ENCODE peak calls at places on chromosomes 4 and X, in nine cellular contexts. One of them, this sample, is unnamed.
A peak's percentile ranks its signal among the peaks of the same experiment; 100 is the strongest.

GRCh38 chrX:119105826-119106225 is 21.8 kb downstream of the KIAA1210 start:
- DNase-seq in endothelial cell of umbilical vein: no peak
- DNase-seq in IMR-90: peak; percentile 19
- DNase-seq in psoas muscle: no peak
- DNase-seq in ovary: no peak
- DNase-seq in dorsolateral prefrontal cortex: no peak
- DNase-seq in mammary epithelial cell: no peak
- DNase-seq in stomach: no peak
- DNase-seq in neural progenitor cell: no peak
- DNase-seq in this sample: no peak

GRCh38 chr4:123446791-123447474 is 50.3 kb downstream of the SPRY1 start:
- DNase-seq in endothelial cell of umbilical vein: no peak
- DNase-seq in IMR-90: no peak
- DNase-seq in psoas muscle: no peak
- DNase-seq in ovary: no peak
- DNase-seq in dorsolateral prefrontal cortex: no peak
- DNase-seq in mammary epithelial cell: no peak
- DNase-seq in stomach: no peak
- DNase-seq in neural progenitor cell: no peak
- DNase-seq in this sample: no peak

GRCh38 chr4:75494563-75494962 is 19.6 kb downstream of the RCHY1 start:
- DNase-seq in endothelial cell of umbilical vein: no peak
- DNase-seq in IMR-90: peak; percentile 84
- DNase-seq in psoas muscle: no peak
- DNase-seq in ovary: no peak
- DNase-seq in dorsolateral prefrontal cortex: no peak
- DNase-seq in mammary epithelial cell: peak; percentile 84
- DNase-seq in stomach: no peak
- DNase-seq in neural progenitor cell: no peak
- DNase-seq in this sample: no peak

GRCh38 chr4:8583655-8584025 is 3.4 kb downstream of the GPR78 start:
- DNase-seq in endothelial cell of umbilical vein: no peak
- DNase-seq in IMR-90: no peak
- DNase-seq in psoas muscle: no peak
- DNase-seq in ovary: no peak
- DNase-seq in dorsolateral prefrontal cortex: no peak
- DNase-seq in mammary epithelial cell: no peak
- DNase-seq in stomach: no peak
- DNase-seq in neural progenitor cell: no peak
- DNase-seq in this sample: no peak

GRCh38 chr4:110306363-110306762 is 107.9 kb upstream of the ELOVL6 start:
- DNase-seq in endothelial cell of umbilical vein: no peak
- DNase-seq in IMR-90: no peak
- DNase-seq in psoas muscle: no peak
- DNase-seq in ovary: no peak
- DNase-seq in dorsolateral prefrontal cortex: no peak
- DNase-seq in mammary epithelial cell: no peak
- DNase-seq in stomach: no peak
- DNase-seq in neural progenitor cell: no peak
- DNase-seq in this sample: no peak

GRCh38 chr4:155734065-155734464 is 24.8 kb upstream of the GUCY1B1 start:
- DNase-seq in endothelial cell of umbilical vein: no peak
- DNase-seq in IMR-90: peak; percentile 61
- DNase-seq in psoas muscle: no peak
- DNase-seq in ovary: no peak
- DNase-seq in dorsolateral prefrontal cortex: no peak
- DNase-seq in mammary epithelial cell: no peak
- DNase-seq in stomach: no peak
- DNase-seq in neural progenitor cell: no peak
- DNase-seq in this sample: no peak

GRCh38 chr4:75048208-75048879 is 115.4 kb downstream of the PARM1 start:
- DNase-seq in endothelial cell of umbilical vein: no peak
- DNase-seq in IMR-90: no peak
- DNase-seq in psoas muscle: no peak
- DNase-seq in ovary: no peak
- DNase-seq in dorsolateral prefrontal cortex: no peak
- DNase-seq in mammary epithelial cell: no peak
- DNase-seq in stomach: no peak
- DNase-seq in neural progenitor cell: peak; percentile 35
- DNase-seq in this sample: no peak

GRCh38 chrX:38505583-38505982 is 55.8 kb upstream of the TSPAN7 start:
- DNase-seq in endothelial cell of umbilical vein: no peak
- DNase-seq in IMR-90: no peak
- DNase-seq in psoas muscle: no peak
- DNase-seq in ovary: no peak
- DNase-seq in dorsolateral prefrontal cortex: no peak
- DNase-seq in mammary epithelial cell: no peak
- DNase-seq in stomach: no peak
- DNase-seq in neural progenitor cell: no peak
- DNase-seq in this sample: no peak

GRCh38 chr4:156686120-156686519 is 285.5 kb downstream of the PDGFC start:
- DNase-seq in endothelial cell of umbilical vein: no peak
- DNase-seq in IMR-90: peak; percentile 93
- DNase-seq in psoas muscle: no peak
- DNase-seq in ovary: no peak
- DNase-seq in dorsolateral prefrontal cortex: no peak
- DNase-seq in mammary epithelial cell: peak; percentile 65
- DNase-seq in stomach: no peak
- DNase-seq in neural progenitor cell: no peak
- DNase-seq in this sample: no peak

GRCh38 chr4:25111648-25112196 is 48.5 kb downstream of the SEPSECS start:
- DNase-seq in endothelial cell of umbilical vein: no peak
- DNase-seq in IMR-90: no peak
- DNase-seq in psoas muscle: no peak
- DNase-seq in ovary: no peak
- DNase-seq in dorsolateral prefrontal cortex: no peak
- DNase-seq in mammary epithelial cell: no peak
- DNase-seq in stomach: no peak
- DNase-seq in neural progenitor cell: no peak
- DNase-seq in this sample: no peak

GRCh38 chr4:10983274-10983673 is 298.7 kb upstream of the CLNK start:
- DNase-seq in endothelial cell of umbilical vein: no peak
- DNase-seq in IMR-90: no peak
- DNase-seq in psoas muscle: no peak
- DNase-seq in ovary: no peak
- DNase-seq in dorsolateral prefrontal cortex: no peak
- DNase-seq in mammary epithelial cell: no peak
- DNase-seq in stomach: no peak
- DNase-seq in neural progenitor cell: no peak
- DNase-seq in this sample: no peak

GRCh38 chr4:9594948-9595347 is 150.7 kb downstream of the DEFB131A start:
- DNase-seq in endothelial cell of umbilical vein: no peak
- DNase-seq in IMR-90: no peak
- DNase-seq in psoas muscle: no peak
- DNase-seq in ovary: no peak
- DNase-seq in dorsolateral prefrontal cortex: no peak
- DNase-seq in mammary epithelial cell: no peak
- DNase-seq in stomach: no peak
- DNase-seq in neural progenitor cell: no peak
- DNase-seq in this sample: no peak

GRCh38 chrX:49853661-49854060 is 24.6 kb downstream of the PAGE4 start:
- DNase-seq in endothelial cell of umbilical vein: no peak
- DNase-seq in IMR-90: no peak
- DNase-seq in psoas muscle: no peak
- DNase-seq in ovary: no peak
- DNase-seq in dorsolateral prefrontal cortex: no peak
- DNase-seq in mammary epithelial cell: no peak
- DNase-seq in stomach: no peak
- DNase-seq in neural progenitor cell: no peak
- DNase-seq in this sample: no peak

GRCh38 chrX:7132335-7133035 is 15.0 kb upstream of the STS start:
- DNase-seq in endothelial cell of umbilical vein: peak; percentile 71
- DNase-seq in IMR-90: peak; percentile 73
- DNase-seq in psoas muscle: no peak
- DNase-seq in ovary: no peak
- DNase-seq in dorsolateral prefrontal cortex: peak; percentile 37
- DNase-seq in mammary epithelial cell: peak; percentile 92
- DNase-seq in stomach: peak; percentile 90
- DNase-seq in neural progenitor cell: peak; percentile 42
- DNase-seq in this sample: peak; percentile 93

GRCh38 chr4:60452259-60452658 is 747.9 kb upstream of the ADGRL3 start:
- DNase-seq in endothelial cell of umbilical vein: no peak
- DNase-seq in IMR-90: no peak
- DNase-seq in psoas muscle: no peak
- DNase-seq in ovary: no peak
- DNase-seq in dorsolateral prefrontal cortex: no peak
- DNase-seq in mammary epithelial cell: no peak
- DNase-seq in stomach: no peak
- DNase-seq in neural progenitor cell: no peak
- DNase-seq in this sample: no peak

GRCh38 chr4:64200001-64200555 is 209.2 kb downstream of the TECRL start:
- DNase-seq in endothelial cell of umbilical vein: no peak
- DNase-seq in IMR-90: no peak
- DNase-seq in psoas muscle: no peak
- DNase-seq in ovary: no peak
- DNase-seq in dorsolateral prefrontal cortex: no peak
- DNase-seq in mammary epithelial cell: no peak
- DNase-seq in stomach: no peak
- DNase-seq in neural progenitor cell: no peak
- DNase-seq in this sample: no peak

DNA sequence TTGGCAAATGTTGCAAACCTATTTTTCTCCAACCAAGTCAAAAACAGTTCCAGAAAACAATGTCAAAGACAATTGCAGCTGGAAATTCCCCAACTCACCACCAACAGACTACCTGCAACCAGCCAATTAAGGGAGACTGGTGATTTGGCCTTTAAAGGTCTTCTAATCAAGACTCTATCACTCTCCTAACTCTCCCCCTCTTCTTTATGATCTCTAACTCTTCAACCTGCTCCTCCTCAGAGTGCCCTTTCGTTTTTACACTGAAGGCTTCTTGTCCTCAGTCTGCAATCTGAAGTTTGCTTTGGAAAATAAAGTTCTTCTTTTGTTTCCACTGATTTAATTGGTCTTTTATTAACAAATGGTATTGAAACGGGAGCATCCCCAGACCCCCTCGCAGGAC is 203.9 kb downstream of the TECRL start:
- DNase-seq in endothelial cell of umbilical vein: no peak
- DNase-seq in IMR-90: no peak
- DNase-seq in psoas muscle: no peak
- DNase-seq in ovary: no peak
- DNase-seq in dorsolateral prefrontal cortex: no peak
- DNase-seq in mammary epithelial cell: no peak
- DNase-seq in stomach: no peak
- DNase-seq in neural progenitor cell: no peak
- DNase-seq in this sample: no peak
- H3K27ac ChIP-seq in endothelial cell of umbilical vein: no peak overlapping the region
- H3K27ac ChIP-seq in IMR-90: no peak overlapping the region
- H3K27ac ChIP-seq in psoas muscle: no peak overlapping the region
- H3K27ac ChIP-seq in ovary: no peak overlapping the region
- H3K27ac ChIP-seq in dorsolateral prefrontal cortex: no peak overlapping the region
- H3K27ac ChIP-seq in mammary epithelial cell: no peak overlapping the region
- H3K27ac ChIP-seq in stomach: no peak overlapping the region
- H3K27ac ChIP-seq in neural progenitor cell: no peak overlapping the region
- H3K27ac ChIP-seq in this sample: no peak overlapping the region

DNA sequence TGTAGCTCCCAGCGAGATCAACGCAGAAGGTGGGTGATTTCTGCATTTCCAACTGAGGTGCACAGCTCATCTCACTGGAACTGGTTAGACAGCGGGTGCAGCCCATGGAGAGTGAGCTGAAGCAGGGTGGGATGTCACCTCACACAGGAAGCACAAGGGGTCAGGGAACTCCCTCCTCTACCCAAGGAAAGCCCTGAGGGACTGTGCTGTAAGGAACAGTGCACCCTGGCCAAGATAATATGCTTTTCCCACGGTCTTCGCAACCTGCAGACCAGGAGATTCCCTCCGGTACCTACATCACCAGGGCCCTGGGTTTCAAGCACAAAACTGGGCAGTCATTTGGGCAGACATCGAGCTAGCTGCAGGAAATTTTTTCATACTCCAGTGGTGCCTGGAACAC is 216.4 kb upstream of the TET2 start:
- DNase-seq in endothelial cell of umbilical vein: no peak
- DNase-seq in IMR-90: no peak
- DNase-seq in psoas muscle: no peak
- DNase-seq in ovary: no peak
- DNase-seq in dorsolateral prefrontal cortex: no peak
- DNase-seq in mammary epithelial cell: no peak
- DNase-seq in stomach: no peak
- DNase-seq in neural progenitor cell: no peak
- DNase-seq in this sample: no peak
- H3K4me3 ChIP-seq in endothelial cell of umbilical vein: no peak overlapping the region
- H3K4me3 ChIP-seq in IMR-90: no peak overlapping the region
- H3K4me3 ChIP-seq in psoas muscle: no peak overlapping the region
- H3K4me3 ChIP-seq in ovary: no peak overlapping the region
- H3K4me3 ChIP-seq in dorsolateral prefrontal cortex: no peak overlapping the region
- H3K4me3 ChIP-seq in mammary epithelial cell: no peak overlapping the region
- H3K4me3 ChIP-seq in stomach: no peak overlapping the region
- H3K4me3 ChIP-seq in neural progenitor cell: no peak overlapping the region
- H3K4me3 ChIP-seq in this sample: no peak overlapping the region

DNA sequence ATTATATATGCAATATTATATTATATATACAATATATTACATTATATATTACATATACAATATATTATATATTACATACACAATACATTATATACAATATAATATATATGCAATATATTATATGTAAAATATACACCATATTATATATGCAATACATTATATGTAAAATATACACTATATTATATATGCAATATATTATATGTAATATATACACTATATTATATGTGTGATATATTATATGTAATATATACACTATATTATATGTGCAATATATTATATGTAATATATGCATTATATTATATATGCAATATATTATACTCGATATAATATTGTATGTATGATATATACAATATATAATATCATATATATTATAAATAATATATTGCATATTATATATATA is 457.4 kb downstream of the SMARCA1 start:
- DNase-seq in endothelial cell of umbilical vein: no peak
- DNase-seq in IMR-90: no peak
- DNase-seq in psoas muscle: no peak
- DNase-seq in ovary: no peak
- DNase-seq in dorsolateral prefrontal cortex: no peak
- DNase-seq in mammary epithelial cell: no peak
- DNase-seq in stomach: no peak
- DNase-seq in neural progenitor cell: no peak
- DNase-seq in this sample: no peak
- H3K27ac ChIP-seq in endothelial cell of umbilical vein: no peak overlapping the region
- H3K27ac ChIP-seq in IMR-90: no peak overlapping the region
- H3K27ac ChIP-seq in psoas muscle: no peak overlapping the region
- H3K27ac ChIP-seq in ovary: no peak overlapping the region
- H3K27ac ChIP-seq in dorsolateral prefrontal cortex: no peak overlapping the region
- H3K27ac ChIP-seq in mammary epithelial cell: no peak overlapping the region
- H3K27ac ChIP-seq in stomach: no peak overlapping the region
- H3K27ac ChIP-seq in neural progenitor cell: no peak overlapping the region
- H3K27ac ChIP-seq in this sample: no peak overlapping the region

DNA sequence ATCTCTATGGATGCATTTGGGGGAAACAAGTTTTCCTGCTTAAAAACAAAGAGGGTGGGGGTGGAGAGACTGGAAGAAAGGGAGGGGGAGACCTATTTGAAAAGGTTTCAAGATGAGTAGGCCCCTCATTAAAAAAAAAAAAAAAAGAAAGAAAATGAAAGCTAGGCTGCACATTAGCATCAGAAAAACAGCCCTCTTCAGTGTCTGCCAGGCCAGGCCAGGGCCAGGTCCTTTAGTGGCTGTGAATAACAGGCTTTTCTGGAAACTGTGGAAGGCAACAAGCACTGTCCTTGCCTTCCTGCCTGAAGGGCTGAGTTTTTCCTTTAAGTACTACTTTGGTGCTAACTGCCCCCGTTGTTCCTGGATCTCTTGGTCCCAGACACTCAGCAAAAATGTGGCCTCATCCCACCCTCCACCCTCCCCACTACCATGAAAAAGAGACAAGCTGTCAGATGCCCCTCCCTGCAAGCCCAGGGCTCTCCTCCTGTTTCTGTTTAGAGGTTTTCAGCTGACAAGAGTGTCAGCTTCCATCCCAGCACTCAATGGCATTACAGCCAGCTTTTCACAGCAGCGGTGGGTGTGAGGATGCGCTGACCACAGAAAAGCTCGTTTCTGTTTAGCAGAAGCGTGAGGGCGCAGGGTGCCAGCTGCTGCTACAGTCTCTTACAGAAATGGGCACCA is 174.1 kb downstream of the NHS start:
- DNase-seq in endothelial cell of umbilical vein: no peak
- DNase-seq in IMR-90: no peak
- DNase-seq in psoas muscle: no peak
- DNase-seq in ovary: no peak
- DNase-seq in dorsolateral prefrontal cortex: no peak
- DNase-seq in mammary epithelial cell: no peak
- DNase-seq in stomach: no peak
- DNase-seq in neural progenitor cell: peak; percentile 23
- DNase-seq in this sample: no peak
- H3K4me3 ChIP-seq in endothelial cell of umbilical vein: no peak overlapping the region
- H3K4me3 ChIP-seq in IMR-90: no peak overlapping the region
- H3K4me3 ChIP-seq in psoas muscle: no peak overlapping the region
- H3K4me3 ChIP-seq in ovary: no peak overlapping the region
- H3K4me3 ChIP-seq in dorsolateral prefrontal cortex: no peak overlapping the region
- H3K4me3 ChIP-seq in mammary epithelial cell: no peak overlapping the region
- H3K4me3 ChIP-seq in stomach: no peak overlapping the region
- H3K4me3 ChIP-seq in neural progenitor cell: no peak overlapping the region
- H3K4me3 ChIP-seq in this sample: no peak overlapping the region